ENCODE peak calls at places on chromosomes 6 and 20, in eight cellular contexts. W, V, U, B, S, C, N and M are unnamed samples.

GRCh38 chr6:29834564-29835436 is 7.2 kb downstream of the HLA-G start:
- DNase-seq in N (peak; percentile 42), W (peak; percentile 36), V (peak; percentile 48), S (no peak), C (peak; percentile 7), U (peak; percentile 23), B (peak; percentile 51), M (peak; percentile 75)

GRCh38 chr20:45153756-45154155 is 20.9 kb upstream of the PI3 start:
- DNase-seq in S (no peak), B (no peak), U (no peak), C (no peak), N (no peak), V (no peak), W (no peak), M (no peak)

GRCh38 chr6:112205521-112206458 is 48.6 kb downstream of the LAMA4 start:
- DNase-seq in B (no peak), N (peak; percentile 70), U (peak; percentile 55), S (peak; percentile 39), C (no peak), V (no peak), W (peak; percentile 21), M (no peak)

GRCh38 chr20:21832442-21833152 is 127.1 kb downstream of the PAX1 start:
- DNase-seq in C (no peak), N (no peak), B (no peak), W (no peak), V (no peak), U (no peak), S (no peak), M (no peak)

GRCh38 chr20:61833807-61834610 is 231.7 kb downstream of the TAF4 start:
- DNase-seq in C (no peak), V (no peak), U (no peak), W (no peak), B (no peak), S (no peak), N (no peak), M (no peak)

GRCh38 chr6:30493643-30494250 is 4.4 kb downstream of the HLA-E start:
- DNase-seq in N (no peak), U (no peak), S (no peak), B (peak; percentile 25), W (no peak), V (peak; percentile 24), C (no peak), M (peak; percentile 28)

GRCh38 chr6:168355716-168356522 is 36.3 kb upstream of the DACT2 start:
- DNase-seq in V (no peak), B (no peak), W (peak; percentile 67), U (no peak), N (peak; percentile 50), S (peak; percentile 19), C (peak; percentile 32), M (peak; percentile 77)

GRCh38 chr6:65776332-65776731 is 69.3 kb upstream of the EYS start:
- DNase-seq in B (no peak), V (no peak), S (no peak), C (no peak), W (peak; percentile 42), N (no peak), U (peak; percentile 25), M (no peak)

GRCh38 chr6:113500221-113500620 is 356.9 kb upstream of the MARCKS start:
- DNase-seq in S (no peak), U (peak; percentile 76), N (no peak), C (no peak), B (no peak), V (no peak), W (no peak), M (no peak)

GRCh38 chr20:40956503-40956902 is 72.1 kb upstream of the TOP1 start:
- DNase-seq in N (no peak), U (no peak), C (no peak), W (no peak), B (no peak), S (no peak), V (no peak), M (no peak)

GRCh38 chr20:9061434-9061833 is 7.5 kb upstream of the PLCB4 start:
- DNase-seq in V (no peak), B (no peak), C (no peak), W (no peak), U (no peak), S (no peak), N (no peak), M (no peak)

GRCh38 chr6:53605543-53606235 is 59.9 kb downstream of the KLHL31 start:
- DNase-seq in B (no peak), V (no peak), W (no peak), N (no peak), C (no peak), U (peak; percentile 70), S (no peak), M (no peak)

GRCh38 chr6:126252154-126252553 is 87.8 kb upstream of the CENPW start:
- DNase-seq in V (no peak), B (no peak), U (no peak), C (no peak), W (no peak), S (no peak), N (no peak), M (no peak)

GRCh38 chr6:43992783-43993505 is 134.3 kb downstream of the MRPL14 start:
- DNase-seq in B (no peak), N (no peak), V (no peak), C (no peak), W (no peak), S (no peak), U (no peak), M (no peak)

GRCh38 chr6:5567890-5568289 is 306.6 kb downstream of the FARS2 start:
- DNase-seq in V (no peak), W (no peak), C (no peak), N (no peak), S (no peak), B (no peak), U (no peak), M (no peak)